ENCODE peak calls at places on chromosomes 16 and 17, in four cellular contexts. N is stimulated activated CD4-positive, alpha-beta T cell treated with anti-CD3 and anti-CD28 coated beads, TNF-alpha, amount 100 ng/mL, for 4 hours; W is hypothalamus; U is NCI-H1048. A is an unnamed sample.

GRCh38 chr17:42832213-42832933 is 824 bp upstream of the PSME3 start:
- DNase-seq in N (no peak), U (no peak), W (no peak), A (no peak)

GRCh38 chr17:2456475-2456874 is 55.2 kb downstream of the METTL16 start:
- DNase-seq in U (no peak), W (no peak), N (no peak), A (no peak)

GRCh38 chr17:46056800-46057304 is 57.8 kb downstream of the STH start:
- DNase-seq in U (no peak), W (no peak), N (no peak), A (peak; percentile 35)

GRCh38 chr17:20983359-20983637 is 59.5 kb downstream of the USP22 start:
- DNase-seq in U (no peak), W (no peak), N (no peak), A (no peak)

GRCh38 chr17:47279062-47279801 is 25.6 kb downstream of the ITGB3 start:
- DNase-seq in N (no peak), W (no peak), U (no peak), A (peak; percentile 92)

GRCh38 chr16:73387979-73388378 is 340.1 kb upstream of the ZFHX3 start:
- DNase-seq in U (no peak), W (no peak), N (no peak), A (no peak)

GRCh38 chr17:61454932-61455753 is 2.9 kb downstream of the TBX4 start:
- DNase-seq in U (no peak), W (no peak), N (no peak), A (no peak)

GRCh38 chr17:40075216-40076100 is 12.7 kb downstream of the THRA start:
- DNase-seq in W (peak; percentile 84), N (peak; percentile 50), U (no peak), A (peak; percentile 44)

GRCh38 chr16:80996688-80997138 is 10.0 kb downstream of the CMC2 start:
- DNase-seq in W (no peak), U (no peak), N (no peak), A (no peak)

GRCh38 chr16:88769617-88770458 is 15.2 kb downstream of the PIEZO1 start:
- DNase-seq in W (no peak), U (no peak), N (no peak), A (no peak)

GRCh38 chr16:47873434-47873833 is 282.4 kb downstream of the ABCC12 start:
- DNase-seq in U (no peak), N (no peak), W (no peak), A (no peak)

GRCh38 chr17:32609085-32609484 is 122.3 kb downstream of the CDK5R1 start:
- DNase-seq in W (no peak), N (peak; percentile 12), U (no peak), A (peak; percentile 61)

GRCh38 chr17:64687959-64688358 is 25.9 kb upstream of the SMURF2 start:
- DNase-seq in U (no peak), N (no peak), W (no peak), A (no peak)

GRCh38 chr16:2969545-2970521 is 685 bp downstream of the PAQR4 start:
- DNase-seq in N (peak; percentile 55), W (peak; percentile 64), U (peak; percentile 23), A (peak; percentile 55)

GRCh38 chr17:81939218-81939617 is 2.1 kb upstream of the PYCR1 start:
- DNase-seq in U (no peak), W (no peak), N (no peak), A (no peak)